ENCODE peak calls at places on chromosomes 6 and 20, in eight cellular contexts. Y, J, M, U, W, Z, C and X are unnamed samples.

GRCh38 chr6:135128268-135128914 is 52.7 kb upstream of the MYB start:
- DNase-seq in Z (no peak), Y (no peak), U (no peak), J (no peak), C (no peak), M (no peak), W (no peak), X (no peak)

GRCh38 chr6:6758915-6759654 is 170.6 kb downstream of the LY86 start:
- DNase-seq in Z (peak; percentile 66), M (no peak), C (peak; percentile 30), W (peak; percentile 51), U (peak; percentile 61), J (no peak), Y (peak; percentile 72), X (peak; percentile 74)

GRCh38 chr6:74249658-74250057 is 553.7 kb downstream of the CD109 start:
- DNase-seq in M (no peak), C (no peak), Y (no peak), U (peak; percentile 96), J (no peak), W (no peak), Z (no peak), X (no peak)

GRCh38 chr6:41548098-41548840 is 2.1 kb downstream of the FOXP4 start:
- DNase-seq in C (no peak), J (no peak), Z (no peak), W (no peak), Y (no peak), M (no peak), U (no peak), X (no peak)

GRCh38 chr6:33812669-33813068 is 8.9 kb upstream of the MLN start:
- DNase-seq in Y (no peak), W (peak; percentile 62), Z (peak; percentile 35), C (peak; percentile 39), U (peak; percentile 55), M (no peak), J (no peak), X (no peak)

GRCh38 chr6:155154158-155154830 is 109.5 kb upstream of the CLDN20 start:
- DNase-seq in W (no peak), Y (no peak), J (no peak), C (no peak), U (peak; percentile 96), Z (no peak), M (no peak), X (no peak)

GRCh38 chr20:15236812-15237211 is 899.4 kb upstream of the FLRT3 start:
- DNase-seq in J (no peak), C (peak; percentile 8), Z (peak; percentile 28), M (no peak), W (no peak), Y (no peak), U (peak; percentile 5), X (no peak)

GRCh38 chr20:5078399-5078958 is 41.3 kb downstream of the PCNA start:
- DNase-seq in C (peak; percentile 60), M (peak; percentile 48), U (peak; percentile 66), Z (peak; percentile 75), J (peak; percentile 37), W (peak; percentile 29), Y (peak; percentile 83), X (peak; percentile 72)

GRCh38 chr20:20231528-20232298 is 136.2 kb upstream of the INSM1 start:
- DNase-seq in C (no peak), W (no peak), J (peak; percentile 53), Y (no peak), Z (no peak), U (no peak), M (no peak), X (no peak)

GRCh38 chr6:13766201-13766634 is 48.1 kb downstream of the MCUR1 start:
- DNase-seq in C (no peak), J (no peak), M (no peak), Z (no peak), U (peak; percentile 53), W (no peak), Y (peak; percentile 41), X (peak; percentile 21)

GRCh38 chr6:81145506-81145905 is 607.0 kb downstream of the TENT5A start:
- DNase-seq in U (no peak), Y (no peak), M (no peak), Z (no peak), W (no peak), J (no peak), C (no peak), X (no peak)

GRCh38 chr6:35311390-35312075 is 13.9 kb downstream of the DEF6 start:
- DNase-seq in C (no peak), Y (no peak), U (no peak), Z (no peak), W (no peak), J (no peak), M (no peak), X (no peak)

GRCh38 chr6:41036188-41036587 is 2.8 kb downstream of the UNC5CL start:
- DNase-seq in M (no peak), C (peak; percentile 21), U (no peak), Y (no peak), J (no peak), Z (no peak), W (no peak), X (no peak)

GRCh38 chr6:47663462-47664216 is 34.7 kb upstream of the ADGRF4 start:
- DNase-seq in U (no peak), M (no peak), Y (no peak), W (no peak), C (no peak), J (no peak), Z (no peak), X (no peak)

GRCh38 chr6:6614096-6614964 is 25.8 kb downstream of the LY86 start:
- DNase-seq in C (no peak), U (no peak), J (no peak), W (peak; percentile 39), M (no peak), Y (no peak), Z (no peak), X (no peak)

GRCh38 chr20:61856626-61857413 is 208.9 kb downstream of the TAF4 start:
- DNase-seq in M (no peak), C (no peak), J (no peak), Y (no peak), W (no peak), U (no peak), Z (no peak), X (no peak)

GRCh38 chr20:53795170-53795569 is 201.5 kb upstream of the ZNF217 start:
- DNase-seq in C (no peak), Y (no peak), J (no peak), M (no peak), Z (no peak), U (peak; percentile 55), W (no peak), X (no peak)

GRCh38 chr20:3218307-3218988 is 9.2 kb downstream of the ITPA start:
- DNase-seq in M (no peak), W (peak; percentile 44), C (peak; percentile 89), Z (peak; percentile 75), U (no peak), Y (no peak), J (no peak), X (peak; percentile 78)

GRCh38 chr20:39825524-39825923 is 863.4 kb downstream of the DHX35 start:
- DNase-seq in Y (no peak), U (no peak), W (no peak), M (no peak), J (no peak), Z (no peak), C (no peak), X (no peak)

GRCh38 chr6:11320914-11321549 is 88.6 kb upstream of the NEDD9 start:
- DNase-seq in Y (no peak), J (no peak), U (no peak), Z (no peak), W (no peak), M (no peak), C (no peak), X (no peak)

GRCh38 chr6:11322252-11322885 is 89.9 kb upstream of the NEDD9 start:
- DNase-seq in U (no peak), Y (no peak), Z (no peak), C (no peak), J (no peak), M (no peak), W (no peak), X (no peak)

GRCh38 chr6:11323666-11324452 is 91.4 kb upstream of the NEDD9 start:
- DNase-seq in C (no peak), Z (peak; percentile 40), J (no peak), Y (no peak), U (no peak), W (no peak), M (no peak), X (no peak)

GRCh38 chr6:11325431-11325830 is 93.0 kb upstream of the NEDD9 start:
- DNase-seq in Z (no peak), Y (no peak), W (no peak), U (no peak), J (no peak), M (no peak), C (no peak), X (no peak)

GRCh38 chr6:11324453-11325023 is 92.1 kb upstream of the NEDD9 start:
- DNase-seq in Z (no peak), J (no peak), M (no peak), W (no peak), Y (no peak), U (peak; percentile 19), C (no peak), X (no peak)
- H3K27ac ChIP-seq in Z (peak overlapping the region; percentile 66), J (no peak overlapping the region), M (no peak overlapping the region), W (no peak overlapping the region), Y (no peak overlapping the region), U (no peak overlapping the region), C (peak overlapping the region; percentile 59), X (no peak overlapping the region)

GRCh38 chr20:38725458-38725958 is 1.2 kb downstream of the SLC32A1 start:
- DNase-seq in U (no peak), Y (no peak), Z (no peak), W (no peak), J (no peak), C (no peak), M (no peak), X (no peak)
- H3K4me3 ChIP-seq in U (no peak overlapping the region), Y (no peak overlapping the region), Z (no peak overlapping the region), W (no peak overlapping the region), J (no peak overlapping the region), C (no peak overlapping the region), M (no peak overlapping the region), X (no peak overlapping the region)

DNA sequence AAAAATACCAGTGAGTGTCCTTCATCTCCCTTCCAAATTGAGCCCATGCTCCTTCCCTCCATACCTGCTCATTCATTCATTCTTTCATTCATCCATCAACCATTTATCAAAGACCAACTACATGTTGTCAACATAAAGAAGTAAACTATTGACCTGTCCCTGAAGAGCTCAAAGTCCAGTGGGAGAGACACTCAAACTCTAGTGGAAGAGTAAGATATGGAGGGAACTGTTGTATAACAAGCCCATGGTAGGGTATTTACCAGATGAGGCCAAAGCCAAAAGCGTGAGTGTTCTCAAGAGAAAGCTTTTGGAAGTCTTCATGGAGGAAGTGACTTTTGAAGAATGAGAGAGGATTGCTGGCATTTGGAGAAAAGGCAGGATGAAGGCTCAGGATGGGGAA is 163.4 kb upstream of the SPACA1 start:
- DNase-seq in U (no peak), C (no peak), M (no peak), W (no peak), Z (no peak), Y (no peak), J (no peak), X (no peak)
- TF ChIP-seq POLR2A in U (no peak), C (no peak), M (no peak), W (no peak), Z (no peak), Y (no peak), J (no peak), X (no peak)

DNA sequence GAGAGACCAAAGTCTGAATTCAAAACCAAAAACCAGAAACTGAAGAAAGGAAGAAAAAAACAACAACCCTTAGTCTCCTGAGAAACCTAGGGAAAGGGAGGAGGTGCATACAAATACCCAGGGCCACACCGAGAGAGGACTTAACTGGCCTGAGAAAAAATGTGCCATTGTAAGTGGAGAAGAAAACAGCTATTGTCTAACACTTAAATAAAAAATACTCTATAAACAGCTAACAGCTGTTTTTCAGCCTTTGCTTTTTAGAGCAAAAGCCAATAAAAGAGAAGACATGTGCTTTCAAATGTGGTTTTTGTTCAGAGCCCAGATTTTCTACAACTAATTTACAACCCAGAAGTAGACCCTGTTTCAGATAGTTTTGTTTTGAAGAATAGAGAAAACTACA is 56.0 kb upstream of the SLC22A16 start:
- DNase-seq in Z (no peak), J (no peak), M (no peak), Y (no peak), W (no peak), U (no peak), C (no peak), X (no peak)
- H3K27ac ChIP-seq in Z (no peak overlapping the region), J (no peak overlapping the region), M (no peak overlapping the region), Y (no peak overlapping the region), W (no peak overlapping the region), U (no peak overlapping the region), C (no peak overlapping the region), X (no peak overlapping the region)